ENCODE peak calls at places on chromosomes 5 and 9, in five cellular contexts. One of them, this sample, is unnamed.
A peak's percentile ranks its signal among the peaks of the same experiment; 100 is the strongest.

GRCh38 chr9:31612336-31613030 is 772.0 kb upstream of the ACO1 start:
- DNase-seq in tibial nerve: no peak
- DNase-seq in adrenal gland: no peak
- DNase-seq in lower leg skin: no peak
- DNase-seq in prostate gland: no peak
- DNase-seq in this sample: no peak

GRCh38 chr9:7316967-7317366 is 482.6 kb downstream of the DMAC1 start:
- DNase-seq in tibial nerve: no peak
- DNase-seq in adrenal gland: no peak
- DNase-seq in lower leg skin: no peak
- DNase-seq in prostate gland: no peak
- DNase-seq in this sample: no peak

GRCh38 chr5:133602829-133603380 is 9.4 kb downstream of the FSTL4 start:
- DNase-seq in tibial nerve: no peak
- DNase-seq in adrenal gland: no peak
- DNase-seq in lower leg skin: no peak
- DNase-seq in prostate gland: no peak
- DNase-seq in this sample: no peak

GRCh38 chr5:103433216-103433615 is 129.4 kb downstream of the NUDT12 start:
- DNase-seq in tibial nerve: no peak
- DNase-seq in adrenal gland: no peak
- DNase-seq in lower leg skin: no peak
- DNase-seq in prostate gland: no peak
- DNase-seq in this sample: no peak

GRCh38 chr5:141605523-141606277 is 13.1 kb downstream of the DIAPH1 start:
- DNase-seq in tibial nerve: peak; percentile 64
- DNase-seq in adrenal gland: no peak
- DNase-seq in lower leg skin: peak; percentile 77
- DNase-seq in prostate gland: no peak
- DNase-seq in this sample: peak; percentile 42

GRCh38 chr5:58838732-58839131 is 255.9 kb downstream of the RAB3C start:
- DNase-seq in tibial nerve: no peak
- DNase-seq in adrenal gland: no peak
- DNase-seq in lower leg skin: no peak
- DNase-seq in prostate gland: no peak
- DNase-seq in this sample: no peak

GRCh38 chr9:132412089-132412488 is 2.1 kb downstream of the CFAP77 start:
- DNase-seq in tibial nerve: no peak
- DNase-seq in adrenal gland: no peak
- DNase-seq in lower leg skin: no peak
- DNase-seq in prostate gland: no peak
- DNase-seq in this sample: no peak

GRCh38 chr9:88653926-88654325 is 118.9 kb downstream of the NXNL2 start:
- DNase-seq in tibial nerve: no peak
- DNase-seq in adrenal gland: no peak
- DNase-seq in lower leg skin: no peak
- DNase-seq in prostate gland: no peak
- DNase-seq in this sample: no peak

GRCh38 chr9:32500768-32501167 is 25.2 kb downstream of the RIGI start:
- DNase-seq in tibial nerve: no peak
- DNase-seq in adrenal gland: no peak
- DNase-seq in lower leg skin: no peak
- DNase-seq in prostate gland: no peak
- DNase-seq in this sample: no peak

GRCh38 chr5:122073864-122074263 is 4.2 kb downstream of the LOX start:
- DNase-seq in tibial nerve: no peak
- DNase-seq in adrenal gland: no peak
- DNase-seq in lower leg skin: no peak
- DNase-seq in prostate gland: no peak
- DNase-seq in this sample: no peak

GRCh38 chr5:32314658-32315057 is 1.9 kb upstream of the MTMR12 start:
- DNase-seq in tibial nerve: no peak
- DNase-seq in adrenal gland: no peak
- DNase-seq in lower leg skin: no peak
- DNase-seq in prostate gland: no peak
- DNase-seq in this sample: no peak

GRCh38 chr5:95857185-95857945 is 34.8 kb upstream of the GLRX start:
- DNase-seq in tibial nerve: peak; percentile 91
- DNase-seq in adrenal gland: peak; percentile 72
- DNase-seq in lower leg skin: peak; percentile 80
- DNase-seq in prostate gland: no peak
- DNase-seq in this sample: peak; percentile 96
- TF ChIP-seq POLR2A in tibial nerve: no peak
- TF ChIP-seq POLR2A in adrenal gland: no peak
- TF ChIP-seq POLR2A in lower leg skin: no peak
- TF ChIP-seq POLR2A in prostate gland: no peak
- TF ChIP-seq POLR2A in this sample: no peak

GRCh38 chr5:126777974-126778674 is 1.2 kb downstream of the LMNB1 start:
- DNase-seq in tibial nerve: peak; percentile 64
- DNase-seq in adrenal gland: peak; percentile 84
- DNase-seq in lower leg skin: peak; percentile 76
- DNase-seq in prostate gland: peak; percentile 67
- DNase-seq in this sample: peak; percentile 52
- TF ChIP-seq POLR2A in tibial nerve: peak; percentile 19
- TF ChIP-seq POLR2A in adrenal gland: peak; percentile 38
- TF ChIP-seq POLR2A in lower leg skin: no peak
- TF ChIP-seq POLR2A in prostate gland: peak; percentile 56
- TF ChIP-seq POLR2A in this sample: peak; percentile 18

GRCh38 chr5:1771149-1772065 is 28.2 kb downstream of the MRPL36 start:
- DNase-seq in tibial nerve: no peak
- DNase-seq in adrenal gland: no peak
- DNase-seq in lower leg skin: no peak
- DNase-seq in prostate gland: no peak
- DNase-seq in this sample: no peak
- TF ChIP-seq POLR2A in tibial nerve: no peak
- TF ChIP-seq POLR2A in adrenal gland: no peak
- TF ChIP-seq POLR2A in lower leg skin: no peak
- TF ChIP-seq POLR2A in prostate gland: no peak
- TF ChIP-seq POLR2A in this sample: no peak

DNA sequence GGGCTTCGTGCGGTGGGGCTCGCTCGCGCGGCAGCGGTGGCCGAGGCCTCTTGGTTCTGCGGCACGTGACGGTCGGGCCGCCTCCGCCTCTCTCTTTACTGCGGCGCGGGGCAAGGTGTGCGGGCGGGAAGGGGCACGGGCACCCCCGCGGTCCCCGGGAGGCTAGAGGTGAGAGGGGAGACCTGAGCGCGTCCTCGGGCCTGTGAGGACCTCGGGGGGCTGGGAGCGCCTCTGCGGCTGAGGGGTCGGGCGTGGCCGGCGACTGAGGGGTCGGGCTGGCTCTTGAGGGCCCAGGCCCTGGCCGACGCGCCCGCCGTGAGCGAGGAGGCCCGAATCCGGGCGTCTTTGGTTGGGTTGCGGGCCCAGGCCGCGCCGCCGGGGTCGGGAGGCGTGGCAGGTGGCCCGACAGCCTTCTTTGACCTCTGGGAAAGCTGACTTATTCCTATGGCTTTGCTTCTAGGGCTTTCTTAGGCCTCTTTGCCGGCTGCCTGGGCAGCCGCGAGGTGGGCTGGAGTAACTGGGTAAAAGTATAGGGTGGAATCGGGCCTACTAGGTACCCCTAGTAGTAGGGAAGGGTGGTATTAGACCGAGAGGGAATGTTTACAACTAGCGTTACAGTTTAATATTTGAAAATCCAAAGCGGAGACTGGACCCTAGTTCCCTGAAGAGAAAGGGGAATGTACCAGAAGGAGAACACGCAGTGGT is at the start of gene CANX:
- DNase-seq in tibial nerve: peak; percentile 11
- DNase-seq in adrenal gland: no peak
- DNase-seq in lower leg skin: no peak
- DNase-seq in prostate gland: no peak
- DNase-seq in this sample: no peak
- TF ChIP-seq POLR2A in tibial nerve: peak; percentile 94
- TF ChIP-seq POLR2A in adrenal gland: peak; percentile 84
- TF ChIP-seq POLR2A in lower leg skin: peak; percentile 72
- TF ChIP-seq POLR2A in prostate gland: peak; percentile 92
- TF ChIP-seq POLR2A in this sample: peak; percentile 89

GRCh38 chr9:136476369-136477150 is 6.3 kb downstream of the SEC16A start:
- DNase-seq in tibial nerve: no peak
- DNase-seq in adrenal gland: no peak
- DNase-seq in lower leg skin: no peak
- DNase-seq in prostate gland: no peak
- DNase-seq in this sample: no peak
- TF ChIP-seq POLR2A in tibial nerve: no peak
- TF ChIP-seq POLR2A in adrenal gland: no peak
- TF ChIP-seq POLR2A in lower leg skin: no peak
- TF ChIP-seq POLR2A in prostate gland: no peak
- TF ChIP-seq POLR2A in this sample: no peak

GRCh38 chr5:108729306-108729645 is 18.4 kb upstream of the FER start:
- DNase-seq in tibial nerve: no peak
- DNase-seq in adrenal gland: no peak
- DNase-seq in lower leg skin: no peak
- DNase-seq in prostate gland: no peak
- DNase-seq in this sample: no peak

GRCh38 chr5:108727154-108727638 is 20.5 kb upstream of the FER start:
- DNase-seq in tibial nerve: peak; percentile 20
- DNase-seq in adrenal gland: peak; percentile 34
- DNase-seq in lower leg skin: peak; percentile 57
- DNase-seq in prostate gland: peak; percentile 29
- DNase-seq in this sample: peak; percentile 24

GRCh38 chr5:108728566-108729305 is 19.0 kb upstream of the FER start:
- DNase-seq in tibial nerve: no peak
- DNase-seq in adrenal gland: no peak
- DNase-seq in lower leg skin: no peak
- DNase-seq in prostate gland: no peak
- DNase-seq in this sample: no peak

GRCh38 chr5:108726446-108727091 is 21.1 kb upstream of the FER start:
- DNase-seq in tibial nerve: no peak
- DNase-seq in adrenal gland: no peak
- DNase-seq in lower leg skin: no peak
- DNase-seq in prostate gland: no peak
- DNase-seq in this sample: no peak

DNA sequence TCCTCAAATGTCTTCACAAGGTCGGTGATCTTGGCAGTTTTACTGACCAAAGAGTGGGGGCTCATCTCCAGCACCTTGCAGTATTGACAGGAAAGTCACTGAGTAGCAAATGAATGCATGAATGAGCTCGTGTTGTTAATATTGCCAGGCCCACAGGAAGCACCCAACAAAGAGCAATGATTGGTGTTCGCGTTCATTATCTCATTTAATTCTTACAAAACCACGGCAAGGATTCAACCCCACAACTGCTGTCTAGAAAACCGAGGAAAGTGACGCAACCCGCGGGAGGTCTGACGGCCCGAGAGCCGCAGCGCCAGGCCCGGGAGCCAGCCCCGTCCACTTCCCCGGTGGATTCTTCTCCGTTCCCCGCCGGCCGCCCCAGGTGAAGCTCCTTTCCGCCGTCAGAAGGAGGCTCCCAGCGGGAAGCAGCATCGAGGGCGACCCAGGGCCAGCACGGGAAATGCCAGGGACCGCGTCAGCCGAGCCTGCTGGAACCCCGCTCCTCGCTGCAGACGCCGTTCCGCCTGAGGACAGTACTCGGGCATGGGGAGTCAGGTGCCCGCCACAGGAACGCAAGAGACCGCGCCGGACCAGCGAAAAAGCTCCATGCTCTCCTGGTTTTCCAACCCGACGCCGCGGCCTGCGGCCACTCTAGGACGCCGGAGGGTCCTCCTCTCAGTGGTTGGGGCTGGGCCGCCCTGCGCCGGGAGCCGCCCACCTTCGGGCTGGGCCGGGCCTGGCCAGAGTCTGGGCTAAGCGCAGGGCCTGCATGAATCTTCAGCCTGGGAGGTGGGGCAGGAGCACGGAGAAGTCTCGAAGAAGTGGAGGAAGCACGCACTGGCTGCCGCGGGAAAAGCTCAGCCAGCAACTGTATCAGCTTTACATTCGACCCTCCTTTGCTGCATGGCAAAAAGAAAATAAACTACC is 19.8 kb upstream of the FER start:
- DNase-seq in tibial nerve: peak; percentile 83
- DNase-seq in adrenal gland: peak; percentile 93
- DNase-seq in lower leg skin: peak; percentile 89
- DNase-seq in prostate gland: peak; percentile 89
- DNase-seq in this sample: peak; percentile 82
- TF ChIP-seq POLR2A in tibial nerve: peak; percentile 78
- TF ChIP-seq POLR2A in adrenal gland: peak; percentile 93
- TF ChIP-seq POLR2A in lower leg skin: no peak
- TF ChIP-seq POLR2A in prostate gland: peak; percentile 79
- TF ChIP-seq POLR2A in this sample: peak; percentile 64

GRCh38 chr9:33817327-33818166 is 587 bp downstream of the UBE2R2 start:
- DNase-seq in tibial nerve: peak; percentile 25
- DNase-seq in adrenal gland: peak; percentile 71
- DNase-seq in lower leg skin: peak; percentile 48
- DNase-seq in prostate gland: peak; percentile 33
- DNase-seq in this sample: peak; percentile 61
- TF ChIP-seq POLR2A in tibial nerve: no peak
- TF ChIP-seq POLR2A in adrenal gland: peak; percentile 54
- TF ChIP-seq POLR2A in lower leg skin: no peak
- TF ChIP-seq POLR2A in prostate gland: no peak
- TF ChIP-seq POLR2A in this sample: peak; percentile 31

This sample was measured in gastrocnemius medialis.